ENCODE peak calls at places on chromosomes 5 and 9, in seven cellular contexts. O, V, P, J, E, S and Q are unnamed samples. For H3K79me2, the result is how much of the 10 kb centered on the place peaks cover.

GRCh38 chr9:127970401-127971313 is 10.1 kb downstream of the EEIG1 start:
- DNase-seq in S (peak), J (no peak), P (peak), V (no peak), O (no peak), E (peak), Q (no peak)

GRCh38 chr5:112772095-112772494 is 34.4 kb downstream of the APC start:
- DNase-seq in P (no peak), S (no peak), O (no peak), E (no peak), J (no peak), V (no peak), Q (no peak)

GRCh38 chr5:27821681-27822080 is 783.3 kb upstream of the CDH9 start:
- DNase-seq in O (no peak), P (no peak), E (no peak), S (no peak), V (no peak), J (no peak), Q (no peak)

GRCh38 chr5:179530069-179530998 is 20.0 kb upstream of the RUFY1 start:
- DNase-seq in S (peak), J (peak), P (peak), O (peak), V (peak), E (no peak), Q (peak)

GRCh38 chr5:17240487-17240886 is 23.1 kb downstream of the BASP1 start:
- DNase-seq in J (no peak), O (no peak), S (no peak), E (no peak), P (no peak), V (no peak), Q (no peak)

GRCh38 chr5:126919566-126919965 is 110.8 kb downstream of the MARCHF3 start:
- DNase-seq in V (no peak), S (no peak), P (peak), J (no peak), E (no peak), O (peak), Q (no peak)

GRCh38 chr5:56148453-56148971 is 84.6 kb downstream of the ANKRD55 start:
- DNase-seq in J (no peak), E (no peak), O (no peak), P (no peak), V (no peak), S (no peak), Q (peak)

GRCh38 chr5:36744041-36744677 is 132.4 kb upstream of the NIPBL start:
- DNase-seq in O (no peak), J (peak), E (peak), V (peak), P (no peak), S (no peak), Q (no peak)

GRCh38 chr9:128902351-128903078 is 18.3 kb upstream of the PHYHD1 start:
- DNase-seq in V (no peak), S (no peak), E (peak), P (no peak), O (no peak), J (no peak), Q (no peak)

GRCh38 chr9:94181782-94182181 is 77.3 kb upstream of the ZNF169 start:
- DNase-seq in V (no peak), J (peak), S (no peak), P (no peak), O (peak), E (no peak), Q (no peak)
- H3K79me2 ChIP-seq in V (half or more), J (under half), S (under half), P (under half), O (under half), E (under half), Q (under half)

GRCh38 chr9:134404376-134405358 is 78.4 kb downstream of the RXRA start:
- DNase-seq in V (no peak), E (no peak), J (no peak), P (no peak), S (no peak), O (no peak), Q (no peak)
- H3K79me2 ChIP-seq in V (half or more), E (half or more), J (under half), P (under half), S (under half), O (under half), Q (under half)

GRCh38 chr9:5665059-5665458 is 36.2 kb downstream of the RIC1 start:
- DNase-seq in O (peak), P (no peak), E (no peak), V (no peak), J (peak), S (no peak), Q (no peak)
- H3K79me2 ChIP-seq in O (half or more), P (half or more), E (under half), V (half or more), J (under half), S (half or more), Q (half or more)

GRCh38 chr9:93099551-93100264 is 3.7 kb downstream of the CARD19 start:
- DNase-seq in S (no peak), V (no peak), P (no peak), J (no peak), E (no peak), O (no peak), Q (no peak)

GRCh38 chr9:93097496-93098205 is 1.6 kb downstream of the CARD19 start:
- DNase-seq in O (peak), S (no peak), E (no peak), J (no peak), P (no peak), V (no peak), Q (no peak)

GRCh38 chr9:93100265-93100636 is 4.2 kb downstream of the CARD19 start:
- DNase-seq in O (no peak), J (no peak), V (no peak), E (no peak), P (no peak), S (no peak), Q (no peak)

GRCh38 chr9:93096811-93097382 is 880 bp downstream of the CARD19 start:
- DNase-seq in O (no peak), J (no peak), P (no peak), S (no peak), V (no peak), E (no peak), Q (no peak)

GRCh38 chr9:93098236-93098946 is 2.4 kb downstream of the CARD19 start:
- DNase-seq in J (no peak), E (peak), S (no peak), P (no peak), V (peak), O (peak), Q (peak)
- H3K79me2 ChIP-seq in J (under half), E (half or more), S (under half), P (under half), V (half or more), O (half or more), Q (half or more)

DNA sequence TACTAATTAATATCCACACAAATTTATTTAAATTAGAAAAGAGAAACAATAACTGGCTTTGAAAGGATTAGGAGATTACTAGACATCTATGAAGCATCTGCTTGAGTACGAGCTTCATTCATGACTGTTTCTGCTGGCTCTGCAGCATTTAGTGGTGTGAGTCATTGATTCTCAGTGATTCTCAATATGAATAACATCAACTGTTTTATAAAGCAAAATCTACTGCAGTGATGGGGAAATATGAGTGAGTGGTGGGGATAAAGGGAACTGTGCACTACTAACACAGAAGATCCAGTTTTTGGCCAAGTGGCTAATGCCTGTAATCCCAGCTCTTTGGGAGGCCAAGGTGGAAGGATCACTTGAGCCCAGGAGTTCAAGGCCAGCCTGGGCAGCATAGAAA is 8.4 kb downstream of the FNBP1 start:
- DNase-seq in O (peak), V (no peak), S (no peak), P (no peak), E (no peak), J (no peak), Q (peak)
- H3K79me2 ChIP-seq in O (under half), V (half or more), S (half or more), P (half or more), E (half or more), J (under half), Q (under half)

DNA sequence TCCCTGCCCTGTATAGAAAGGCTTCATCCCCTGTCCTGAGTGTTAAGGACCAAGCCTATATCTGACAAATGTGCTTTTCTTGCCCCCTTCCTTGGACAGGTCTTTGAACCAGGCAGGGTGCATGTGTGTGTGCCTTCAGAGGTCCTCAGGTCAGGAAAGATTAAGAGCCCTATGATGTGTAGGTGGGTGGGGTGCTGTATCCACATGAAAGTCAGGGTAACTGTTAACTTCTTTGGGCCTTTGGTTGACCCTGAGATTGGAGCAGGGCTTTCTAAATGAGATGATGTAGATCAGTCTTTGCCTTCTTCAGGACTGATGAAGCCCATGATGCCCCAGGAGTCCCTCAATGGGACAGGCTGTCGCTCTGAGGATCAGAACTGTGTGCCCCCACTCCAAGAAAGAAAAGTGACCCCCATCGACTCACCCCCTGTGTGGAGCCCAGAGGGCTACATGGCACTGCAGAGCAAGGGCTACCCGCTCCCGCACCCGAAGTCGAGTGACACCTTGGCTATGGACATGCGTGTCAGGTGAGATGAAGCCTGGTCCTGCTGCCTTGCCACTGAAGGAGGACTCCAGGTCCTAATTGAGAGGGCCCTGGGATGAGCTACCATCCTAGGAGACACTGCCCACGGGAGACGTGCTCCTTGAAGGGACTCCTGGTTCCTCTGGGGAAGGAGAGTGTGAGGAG is 29.4 kb upstream of the POMT1 start:
- DNase-seq in J (no peak), O (no peak), S (no peak), V (no peak), E (no peak), P (no peak), Q (no peak)
- H3K79me2 ChIP-seq in J (under half), O (under half), S (half or more), V (half or more), E (under half), P (under half), Q (under half)

GRCh38 chr9:93200449-93200742 is 16.5 kb downstream of the WNK2 start:
- DNase-seq in J (no peak), S (no peak), V (no peak), O (no peak), E (no peak), P (no peak), Q (no peak)
- H3K79me2 ChIP-seq in J (under half), S (under half), V (under half), O (under half), E (under half), P (under half), Q (under half)

GRCh38 chr5:122858451-122858850 is 13.0 kb downstream of the SNX24 start:
- DNase-seq in J (no peak), E (no peak), S (no peak), V (no peak), O (peak), P (no peak), Q (no peak)
- H3K79me2 ChIP-seq in J (under half), E (under half), S (under half), V (half or more), O (under half), P (under half), Q (under half)